ENCODE peak calls at places on chromosomes 6 and 20, in four cellular contexts. One of them, this sample, is unnamed.

GRCh38 chr6:135451617-135452190 is 45.8 kb downstream of the AHI1 start:
- DNase-seq in lower lobe of right lung: no peak
- DNase-seq in stimulated activated CD8-positive, alpha-beta memory T cell treated with anti-CD3 and anti-CD28 coated beads, Interleukin-15, amount 100 ng/mL, for 24 hours: no peak
- DNase-seq in kidney tubule cell: peak
- DNase-seq in this sample: peak

GRCh38 chr6:32190054-32190945 is at the start of gene PBX2:
- DNase-seq in lower lobe of right lung: peak
- DNase-seq in stimulated activated CD8-positive, alpha-beta memory T cell treated with anti-CD3 and anti-CD28 coated beads, Interleukin-15, amount 100 ng/mL, for 24 hours: peak
- DNase-seq in kidney tubule cell: peak
- DNase-seq in this sample: peak

GRCh38 chr20:37567671-37568588 is 40.3 kb upstream of the BLCAP start:
- DNase-seq in lower lobe of right lung: no peak
- DNase-seq in stimulated activated CD8-positive, alpha-beta memory T cell treated with anti-CD3 and anti-CD28 coated beads, Interleukin-15, amount 100 ng/mL, for 24 hours: no peak
- DNase-seq in kidney tubule cell: no peak
- DNase-seq in this sample: no peak

GRCh38 chr6:118403036-118403435 is 145.1 kb upstream of the PLN start:
- DNase-seq in lower lobe of right lung: no peak
- DNase-seq in stimulated activated CD8-positive, alpha-beta memory T cell treated with anti-CD3 and anti-CD28 coated beads, Interleukin-15, amount 100 ng/mL, for 24 hours: no peak
- DNase-seq in kidney tubule cell: no peak
- DNase-seq in this sample: no peak

GRCh38 chr6:157954150-157955117 is 27.2 kb upstream of the SYNJ2 start:
- DNase-seq in lower lobe of right lung: no peak
- DNase-seq in stimulated activated CD8-positive, alpha-beta memory T cell treated with anti-CD3 and anti-CD28 coated beads, Interleukin-15, amount 100 ng/mL, for 24 hours: no peak
- DNase-seq in kidney tubule cell: peak
- DNase-seq in this sample: no peak

GRCh38 chr6:96542702-96543101 is 20.2 kb upstream of the FHL5 start:
- DNase-seq in lower lobe of right lung: no peak
- DNase-seq in stimulated activated CD8-positive, alpha-beta memory T cell treated with anti-CD3 and anti-CD28 coated beads, Interleukin-15, amount 100 ng/mL, for 24 hours: no peak
- DNase-seq in kidney tubule cell: no peak
- DNase-seq in this sample: no peak

GRCh38 chr6:170149681-170150589 is 140.9 kb downstream of the DLL1 start:
- DNase-seq in lower lobe of right lung: no peak
- DNase-seq in stimulated activated CD8-positive, alpha-beta memory T cell treated with anti-CD3 and anti-CD28 coated beads, Interleukin-15, amount 100 ng/mL, for 24 hours: no peak
- DNase-seq in kidney tubule cell: no peak
- DNase-seq in this sample: no peak

GRCh38 chr6:107132330-107132954 is 17.1 kb upstream of the BEND3 start:
- DNase-seq in lower lobe of right lung: no peak
- DNase-seq in stimulated activated CD8-positive, alpha-beta memory T cell treated with anti-CD3 and anti-CD28 coated beads, Interleukin-15, amount 100 ng/mL, for 24 hours: no peak
- DNase-seq in kidney tubule cell: peak
- DNase-seq in this sample: peak

GRCh38 chr6:160781298-160781697 is 79.3 kb downstream of the PLG start:
- DNase-seq in lower lobe of right lung: no peak
- DNase-seq in stimulated activated CD8-positive, alpha-beta memory T cell treated with anti-CD3 and anti-CD28 coated beads, Interleukin-15, amount 100 ng/mL, for 24 hours: no peak
- DNase-seq in kidney tubule cell: no peak
- DNase-seq in this sample: no peak

GRCh38 chr6:53629120-53629477 is 36.5 kb downstream of the KLHL31 start:
- DNase-seq in lower lobe of right lung: no peak
- DNase-seq in stimulated activated CD8-positive, alpha-beta memory T cell treated with anti-CD3 and anti-CD28 coated beads, Interleukin-15, amount 100 ng/mL, for 24 hours: no peak
- DNase-seq in kidney tubule cell: peak
- DNase-seq in this sample: no peak

GRCh38 chr20:50344232-50345071 is 153.8 kb downstream of the CEBPB start:
- DNase-seq in lower lobe of right lung: no peak
- DNase-seq in stimulated activated CD8-positive, alpha-beta memory T cell treated with anti-CD3 and anti-CD28 coated beads, Interleukin-15, amount 100 ng/mL, for 24 hours: no peak
- DNase-seq in kidney tubule cell: no peak
- DNase-seq in this sample: no peak

GRCh38 chr20:818001-818664 is 15.4 kb upstream of the FAM110A start:
- DNase-seq in lower lobe of right lung: no peak
- DNase-seq in stimulated activated CD8-positive, alpha-beta memory T cell treated with anti-CD3 and anti-CD28 coated beads, Interleukin-15, amount 100 ng/mL, for 24 hours: no peak
- DNase-seq in kidney tubule cell: no peak
- DNase-seq in this sample: no peak

GRCh38 chr6:159608961-159609673 is 83.9 kb downstream of the SOD2 start:
- DNase-seq in lower lobe of right lung: no peak
- DNase-seq in stimulated activated CD8-positive, alpha-beta memory T cell treated with anti-CD3 and anti-CD28 coated beads, Interleukin-15, amount 100 ng/mL, for 24 hours: no peak
- DNase-seq in kidney tubule cell: peak
- DNase-seq in this sample: peak

GRCh38 chr20:57662028-57662312 is 41.7 kb upstream of the ZBP1 start:
- DNase-seq in lower lobe of right lung: peak
- DNase-seq in stimulated activated CD8-positive, alpha-beta memory T cell treated with anti-CD3 and anti-CD28 coated beads, Interleukin-15, amount 100 ng/mL, for 24 hours: no peak
- DNase-seq in kidney tubule cell: no peak
- DNase-seq in this sample: no peak

GRCh38 chr6:10412948-10413849 is 1.7 kb downstream of the TFAP2A start:
- DNase-seq in lower lobe of right lung: peak
- DNase-seq in stimulated activated CD8-positive, alpha-beta memory T cell treated with anti-CD3 and anti-CD28 coated beads, Interleukin-15, amount 100 ng/mL, for 24 hours: no peak
- DNase-seq in kidney tubule cell: peak
- DNase-seq in this sample: no peak

GRCh38 chr6:155352812-155353211 is 38.5 kb upstream of the TFB1M start:
- DNase-seq in lower lobe of right lung: no peak
- DNase-seq in stimulated activated CD8-positive, alpha-beta memory T cell treated with anti-CD3 and anti-CD28 coated beads, Interleukin-15, amount 100 ng/mL, for 24 hours: no peak
- DNase-seq in kidney tubule cell: peak
- DNase-seq in this sample: no peak

GRCh38 chr20:55668659-55669058 is 336.7 kb downstream of the CBLN4 start:
- DNase-seq in lower lobe of right lung: no peak
- DNase-seq in stimulated activated CD8-positive, alpha-beta memory T cell treated with anti-CD3 and anti-CD28 coated beads, Interleukin-15, amount 100 ng/mL, for 24 hours: no peak
- DNase-seq in kidney tubule cell: no peak
- DNase-seq in this sample: no peak

GRCh38 chr6:162684961-162685360 is 42.6 kb downstream of the PRKN start:
- DNase-seq in lower lobe of right lung: no peak
- DNase-seq in stimulated activated CD8-positive, alpha-beta memory T cell treated with anti-CD3 and anti-CD28 coated beads, Interleukin-15, amount 100 ng/mL, for 24 hours: no peak
- DNase-seq in kidney tubule cell: no peak
- DNase-seq in this sample: no peak

GRCh38 chr6:29816030-29816429 is 11.6 kb upstream of the HLA-G start:
- DNase-seq in lower lobe of right lung: no peak
- DNase-seq in stimulated activated CD8-positive, alpha-beta memory T cell treated with anti-CD3 and anti-CD28 coated beads, Interleukin-15, amount 100 ng/mL, for 24 hours: no peak
- DNase-seq in kidney tubule cell: peak
- DNase-seq in this sample: no peak

GRCh38 chr6:163249651-163250101 is 164.8 kb upstream of the QKI start:
- DNase-seq in lower lobe of right lung: peak
- DNase-seq in stimulated activated CD8-positive, alpha-beta memory T cell treated with anti-CD3 and anti-CD28 coated beads, Interleukin-15, amount 100 ng/mL, for 24 hours: no peak
- DNase-seq in kidney tubule cell: peak
- DNase-seq in this sample: no peak

GRCh38 chr6:19896580-19897010 is 59.4 kb downstream of the ID4 start:
- DNase-seq in lower lobe of right lung: no peak
- DNase-seq in stimulated activated CD8-positive, alpha-beta memory T cell treated with anti-CD3 and anti-CD28 coated beads, Interleukin-15, amount 100 ng/mL, for 24 hours: no peak
- DNase-seq in kidney tubule cell: peak
- DNase-seq in this sample: no peak

GRCh38 chr6:24990227-24990843 is 54.6 kb upstream of the RIPOR2 start:
- DNase-seq in lower lobe of right lung: no peak
- DNase-seq in stimulated activated CD8-positive, alpha-beta memory T cell treated with anti-CD3 and anti-CD28 coated beads, Interleukin-15, amount 100 ng/mL, for 24 hours: no peak
- DNase-seq in kidney tubule cell: peak
- DNase-seq in this sample: no peak

GRCh38 chr20:10312111-10312510 is 93.5 kb downstream of the SNAP25 start:
- DNase-seq in lower lobe of right lung: no peak
- DNase-seq in stimulated activated CD8-positive, alpha-beta memory T cell treated with anti-CD3 and anti-CD28 coated beads, Interleukin-15, amount 100 ng/mL, for 24 hours: no peak
- DNase-seq in kidney tubule cell: no peak
- DNase-seq in this sample: no peak

GRCh38 chr6:17585766-17586502 is 14.2 kb upstream of the FAM8A1 start:
- DNase-seq in lower lobe of right lung: peak
- DNase-seq in stimulated activated CD8-positive, alpha-beta memory T cell treated with anti-CD3 and anti-CD28 coated beads, Interleukin-15, amount 100 ng/mL, for 24 hours: no peak
- DNase-seq in kidney tubule cell: peak
- DNase-seq in this sample: no peak

GRCh38 chr6:160048471-160048870 is 73.1 kb upstream of the SLC22A1 start:
- DNase-seq in lower lobe of right lung: no peak
- DNase-seq in stimulated activated CD8-positive, alpha-beta memory T cell treated with anti-CD3 and anti-CD28 coated beads, Interleukin-15, amount 100 ng/mL, for 24 hours: no peak
- DNase-seq in kidney tubule cell: no peak
- DNase-seq in this sample: no peak

GRCh38 chr6:16064687-16065086 is 64.2 kb upstream of the MYLIP start:
- DNase-seq in lower lobe of right lung: no peak
- DNase-seq in stimulated activated CD8-positive, alpha-beta memory T cell treated with anti-CD3 and anti-CD28 coated beads, Interleukin-15, amount 100 ng/mL, for 24 hours: no peak
- DNase-seq in kidney tubule cell: no peak
- DNase-seq in this sample: no peak

GRCh38 chr6:140850438-140850837 is 1282.3 kb upstream of the GJE1 start:
- DNase-seq in lower lobe of right lung: no peak
- DNase-seq in stimulated activated CD8-positive, alpha-beta memory T cell treated with anti-CD3 and anti-CD28 coated beads, Interleukin-15, amount 100 ng/mL, for 24 hours: no peak
- DNase-seq in kidney tubule cell: peak
- DNase-seq in this sample: peak

GRCh38 chr20:32110173-32110704 is 725 bp downstream of the TM9SF4 start:
- DNase-seq in lower lobe of right lung: no peak
- DNase-seq in stimulated activated CD8-positive, alpha-beta memory T cell treated with anti-CD3 and anti-CD28 coated beads, Interleukin-15, amount 100 ng/mL, for 24 hours: no peak
- DNase-seq in kidney tubule cell: no peak
- DNase-seq in this sample: no peak

GRCh38 chr6:169976301-169977081 is 225.1 kb downstream of the ERMARD start:
- DNase-seq in lower lobe of right lung: peak
- DNase-seq in stimulated activated CD8-positive, alpha-beta memory T cell treated with anti-CD3 and anti-CD28 coated beads, Interleukin-15, amount 100 ng/mL, for 24 hours: no peak
- DNase-seq in kidney tubule cell: peak
- DNase-seq in this sample: no peak

This sample was measured in kidney glomerular epithelial cell.